ENCODE peak calls at places on chromosomes 7 and 10, in eight cellular contexts. Y is SJSA1, D is fibroblast of lung, R is testis, O is AG04449, G is H7, U is transverse colon, A is psoas muscle. J is an unnamed sample.

GRCh38 chr7:116030626-116031276 is at the start of gene TFEC:
- DNase-seq in Y (no peak), D (peak; percentile 38), R (no peak), O (no peak), G (no peak), U (no peak), A (no peak), J (no peak)

GRCh38 chr10:86346169-86346793 is 20.3 kb downstream of the GRID1 start:
- DNase-seq in Y (no peak), D (no peak), R (no peak), O (no peak), G (no peak), U (no peak), A (no peak), J (no peak)

GRCh38 chr10:11533328-11533781 is 78.1 kb downstream of the USP6NL start:
- DNase-seq in Y (no peak), D (peak; percentile 51), R (no peak), O (no peak), G (no peak), U (no peak), A (no peak), J (no peak)

GRCh38 chr7:115689941-115690340 is 340.6 kb downstream of the TFEC start:
- DNase-seq in Y (no peak), D (peak; percentile 15), R (no peak), O (no peak), G (no peak), U (no peak), A (no peak), J (no peak)

GRCh38 chr7:1059200-1060091 is 15.1 kb downstream of the GPR146 start:
- DNase-seq in Y (no peak), D (peak; percentile 24), R (peak; percentile 73), O (no peak), G (peak; percentile 98), U (peak; percentile 56), A (no peak), J (peak; percentile 75)

GRCh38 chr7:69889338-69890080 is 291.2 kb downstream of the AUTS2 start:
- DNase-seq in Y (no peak), D (no peak), R (no peak), O (no peak), G (no peak), U (no peak), A (no peak), J (no peak)

GRCh38 chr10:5975641-5976473 is 1.5 kb downstream of the IL15RA start:
- DNase-seq in Y (peak; percentile 21), D (peak; percentile 53), R (peak; percentile 54), O (no peak), G (no peak), U (peak; percentile 66), A (peak; percentile 46), J (peak; percentile 90)

GRCh38 chr7:77370606-77371005 is 45.5 kb downstream of the GSAP start:
- DNase-seq in Y (no peak), D (no peak), R (no peak), O (no peak), G (no peak), U (no peak), A (no peak), J (no peak)

GRCh38 chr7:137954614-137955013 is 47.3 kb downstream of the CREB3L2 start:
- DNase-seq in Y (no peak), D (no peak), R (no peak), O (no peak), G (no peak), U (no peak), A (no peak), J (no peak)

GRCh38 chr7:3267928-3268690 is 32.9 kb upstream of the SDK1 start:
- DNase-seq in Y (peak; percentile 50), D (peak; percentile 100), R (no peak), O (peak; percentile 17), G (no peak), U (no peak), A (no peak), J (no peak)

GRCh38 chr10:61397175-61397986 is 55.8 kb downstream of the TMEM26 start:
- DNase-seq in Y (no peak), D (peak; percentile 69), R (no peak), O (no peak), G (no peak), U (no peak), A (no peak), J (no peak)

GRCh38 chr7:121084748-121085336 is 96.3 kb downstream of the CPED1 start:
- DNase-seq in Y (peak; percentile 82), D (peak; percentile 86), R (no peak), O (peak; percentile 87), G (no peak), U (no peak), A (peak; percentile 26), J (no peak)

GRCh38 chr7:140231779-140232491 is 55.2 kb upstream of the KDM7A start:
- DNase-seq in Y (no peak), D (no peak), R (no peak), O (no peak), G (peak; percentile 36), U (peak; percentile 69), A (no peak), J (peak; percentile 88)

GRCh38 chr7:12623885-12624498 is 53.5 kb downstream of the SCIN start:
- DNase-seq in Y (no peak), D (peak; percentile 51), R (no peak), O (no peak), G (peak; percentile 11), U (no peak), A (no peak), J (no peak)

GRCh38 chr10:101162677-101163076 is 31.6 kb downstream of the TLX1 start:
- DNase-seq in Y (no peak), D (no peak), R (no peak), O (no peak), G (no peak), U (no peak), A (no peak), J (no peak)

GRCh38 chr10:131119626-131120355 is 191.7 kb downstream of the TCERG1L start:
- DNase-seq in Y (no peak), D (no peak), R (no peak), O (no peak), G (peak; percentile 46), U (no peak), A (no peak), J (no peak)
- H3K4me3 ChIP-seq in Y (no peak overlapping the region), D (no peak overlapping the region), R (no peak overlapping the region), O (no peak overlapping the region), G (no peak overlapping the region), U (no peak overlapping the region), A (no peak overlapping the region), J (no peak overlapping the region)

GRCh38 chr10:71799112-71799511 is 25.8 kb upstream of the VSIR start:
- DNase-seq in Y (no peak), D (no peak), R (no peak), O (no peak), G (no peak), U (no peak), A (no peak), J (no peak)
- H3K4me3 ChIP-seq in Y (no peak overlapping the region), D (no peak overlapping the region), R (no peak overlapping the region), O (no peak overlapping the region), G (no peak overlapping the region), U (no peak overlapping the region), A (no peak overlapping the region), J (no peak overlapping the region)

GRCh38 chr10:65898055-65898454 is 1027.8 kb upstream of the LRRTM3 start:
- DNase-seq in Y (no peak), D (no peak), R (no peak), O (no peak), G (no peak), U (no peak), A (no peak), J (no peak)
- H3K4me3 ChIP-seq in Y (no peak overlapping the region), D (no peak overlapping the region), R (no peak overlapping the region), O (no peak overlapping the region), G (no peak overlapping the region), U (no peak overlapping the region), A (no peak overlapping the region), J (no peak overlapping the region)

GRCh38 chr7:128217030-128217805 is 23.9 kb upstream of the LEP start:
- DNase-seq in Y (no peak), D (peak; percentile 91), R (no peak), O (no peak), G (peak; percentile 57), U (no peak), A (peak; percentile 43), J (no peak)
- H3K4me3 ChIP-seq in Y (no peak overlapping the region), D (no peak overlapping the region), R (no peak overlapping the region), O (no peak overlapping the region), G (no peak overlapping the region), U (no peak overlapping the region), A (no peak overlapping the region), J (no peak overlapping the region)

DNA sequence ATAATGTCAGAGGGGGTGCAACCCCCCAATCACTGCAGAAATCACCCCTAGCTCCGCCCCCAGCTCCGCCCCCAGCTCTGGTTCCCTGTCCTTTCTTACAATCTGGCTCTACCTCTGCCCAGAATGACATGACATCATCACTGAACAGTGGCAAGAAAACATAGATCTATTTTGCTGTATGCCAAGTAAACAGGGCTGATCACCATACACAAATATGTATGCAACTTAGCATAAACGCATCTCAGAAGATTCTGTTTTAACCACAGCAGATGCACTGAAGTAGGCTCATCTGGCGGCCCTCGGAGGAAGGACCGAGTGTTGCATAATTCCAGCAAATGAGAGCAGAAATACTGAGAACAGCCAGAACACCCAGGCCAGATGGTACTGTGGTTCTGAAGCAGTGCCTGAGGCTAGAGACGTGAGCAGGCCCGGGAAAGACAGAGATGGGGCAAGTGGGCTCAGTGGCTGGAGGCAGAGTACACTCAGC is 293.3 kb upstream of the KLF14 start:
- DNase-seq in Y (no peak), D (peak; percentile 84), R (no peak), O (peak; percentile 72), G (peak; percentile 51), U (no peak), A (peak; percentile 62), J (no peak)
- H3K4me3 ChIP-seq in Y (no peak overlapping the region), D (no peak overlapping the region), R (no peak overlapping the region), O (no peak overlapping the region), G (no peak overlapping the region), U (no peak overlapping the region), A (peak overlapping the region; percentile 27), J (no peak overlapping the region)

DNA sequence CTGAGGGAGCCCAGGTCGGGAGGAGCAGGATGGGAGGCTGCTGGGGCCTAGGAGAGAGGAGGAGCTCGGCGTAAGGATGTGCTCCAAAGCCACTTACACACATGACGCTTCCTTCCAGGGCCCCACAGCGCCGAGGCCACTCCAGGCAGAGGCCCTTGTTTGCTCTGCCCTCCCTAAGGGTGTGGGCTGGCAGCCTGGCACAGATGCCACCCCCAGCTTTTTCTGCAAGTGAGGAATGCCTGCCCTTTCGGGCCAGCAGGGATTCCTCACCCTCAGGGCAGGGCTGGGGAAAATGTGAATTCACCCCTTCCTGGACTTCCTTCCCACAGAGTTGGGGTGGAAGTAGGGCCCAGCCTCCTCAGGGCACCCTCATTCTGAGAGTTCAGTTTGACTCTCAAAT is 5.6 kb upstream of the AQP1 start:
- DNase-seq in Y (no peak), D (no peak), R (no peak), O (no peak), G (no peak), U (peak; percentile 32), A (no peak), J (no peak)
- H3K4me3 ChIP-seq in Y (no peak overlapping the region), D (no peak overlapping the region), R (no peak overlapping the region), O (no peak overlapping the region), G (no peak overlapping the region), U (no peak overlapping the region), A (no peak overlapping the region), J (no peak overlapping the region)

GRCh38 chr10:121595806-121596667 is 2.2 kb downstream of the FGFR2 start:
- DNase-seq in Y (no peak), D (no peak), R (no peak), O (no peak), G (peak; percentile 74), U (no peak), A (no peak), J (peak; percentile 85)
- H3K4me3 ChIP-seq in Y (no peak overlapping the region), D (no peak overlapping the region), R (no peak overlapping the region), O (peak overlapping the region; percentile 54), G (peak overlapping the region; percentile 99), U (peak overlapping the region; percentile 58), A (no peak overlapping the region), J (peak overlapping the region; percentile 34)